ENCODE peak calls at places on chromosomes 11 and 22, in seven cellular contexts. J is H7, F is pancreas, N is T1000, D is T-helper 2 cell, Y is left colon, V is chondrocyte. U is an unnamed sample.
A peak's percentile ranks its signal among the peaks of the same experiment; 100 is the strongest.

GRCh38 chr11:114562166-114562916 is 2.7 kb upstream of the NXPE1 start:
- DNase-seq in J (no peak), F (no peak), N (no peak), D (no peak), Y (no peak), V (no peak), U (no peak)

GRCh38 chr11:25890626-25891250 is 441.2 kb upstream of the ANO3 start:
- DNase-seq in J (no peak), F (no peak), N (no peak), D (no peak), Y (no peak), V (no peak), U (no peak)

GRCh38 chr11:76230392-76230791 is 24.1 kb upstream of the WNT11 start:
- DNase-seq in J (no peak), F (no peak), N (no peak), D (no peak), Y (no peak), V (no peak), U (no peak)

GRCh38 chr11:108803781-108804180 is 138.9 kb downstream of the DDX10 start:
- DNase-seq in J (no peak), F (no peak), N (no peak), D (no peak), Y (no peak), V (no peak), U (no peak)

GRCh38 chr22:38204784-38205183 is 3.0 kb downstream of the MAFF start:
- DNase-seq in J (no peak), F (no peak), N (no peak), D (peak; percentile 36), Y (no peak), V (no peak), U (no peak)

GRCh38 chr22:33544707-33545106 is 375.6 kb downstream of the LARGE1 start:
- DNase-seq in J (no peak), F (no peak), N (no peak), D (peak; percentile 95), Y (no peak), V (no peak), U (no peak)

GRCh38 chr22:30803679-30804078 is 109.0 kb downstream of the OSBP2 start:
- DNase-seq in J (no peak), F (no peak), N (no peak), D (no peak), Y (no peak), V (no peak), U (no peak)

GRCh38 chr11:38593649-38594048 is 1995.6 kb upstream of the RAG2 start:
- DNase-seq in J (no peak), F (no peak), N (no peak), D (no peak), Y (no peak), V (no peak), U (no peak)

GRCh38 chr11:9020881-9021280 is 17.1 kb upstream of the NRIP3 start:
- DNase-seq in J (no peak), F (no peak), N (no peak), D (no peak), Y (no peak), V (no peak), U (no peak)

GRCh38 chr11:127493330-127493729 is 492.8 kb upstream of the KIRREL3 start:
- DNase-seq in J (peak; percentile 13), F (no peak), N (no peak), D (no peak), Y (no peak), V (no peak), U (no peak)

GRCh38 chr11:118342503-118343161 is at the start of gene CD3D:
- DNase-seq in J (no peak), F (no peak), N (no peak), D (peak; percentile 87), Y (no peak), V (no peak), U (no peak)

GRCh38 chr11:6413791-6414231 is 5.1 kb downstream of the APBB1 start:
- DNase-seq in J (no peak), F (no peak), N (no peak), D (peak; percentile 46), Y (no peak), V (no peak), U (no peak)

GRCh38 chr22:41417622-41418390 is 28.8 kb downstream of the TOB2 start:
- DNase-seq in J (peak; percentile 28), F (peak; percentile 99), N (no peak), D (no peak), Y (peak; percentile 72), V (no peak), U (no peak)

GRCh38 chr11:69638941-69639681 is 1.8 kb upstream of the CCND1 start:
- DNase-seq in J (peak; percentile 97), F (peak; percentile 78), N (peak; percentile 94), D (peak; percentile 26), Y (peak; percentile 96), V (peak; percentile 97), U (peak; percentile 83)

GRCh38 chr11:72624496-72625201 is 49.6 kb downstream of the PDE2A start:
- DNase-seq in J (no peak), F (no peak), N (no peak), D (no peak), Y (no peak), V (no peak), U (no peak)

GRCh38 chr11:44831605-44832394 is 105.0 kb downstream of the TSPAN18 start:
- DNase-seq in J (no peak), F (no peak), N (no peak), D (no peak), Y (no peak), V (no peak), U (no peak)

GRCh38 chr22:20084547-20085413 is 4.7 kb downstream of the DGCR8 start:
- DNase-seq in J (peak; percentile 95), F (no peak), N (no peak), D (peak; percentile 30), Y (no peak), V (no peak), U (peak; percentile 70)

GRCh38 chr11:77322926-77323590 is 21.6 kb upstream of the GDPD4 start:
- DNase-seq in J (no peak), F (no peak), N (no peak), D (no peak), Y (no peak), V (no peak), U (no peak)

GRCh38 chr11:86244063-86244521 is 461 bp upstream of the EED start:
- DNase-seq in J (peak; percentile 84), F (peak; percentile 87), N (no peak), D (peak; percentile 94), Y (peak; percentile 88), V (no peak), U (peak; percentile 90)

GRCh38 chr11:121733858-121734257 is 281.1 kb upstream of the SORL1-AS1 start:
- DNase-seq in J (no peak), F (no peak), N (no peak), D (no peak), Y (no peak), V (no peak), U (no peak)

GRCh38 chr22:29342177-29342576 is 26.7 kb upstream of the RASL10A start:
- DNase-seq in J (no peak), F (no peak), N (no peak), D (no peak), Y (no peak), V (no peak), U (no peak)